ENCODE peak calls at places on chromosomes 6 and 20, in seven cellular contexts. V, Q, M, D, W, U and C are unnamed samples.

GRCh38 chr6:151842816-151843215 is 35.3 kb downstream of the ESR1 start:
- DNase-seq in V (no peak), Q (no peak), M (no peak), D (no peak), W (no peak), U (no peak), C (no peak)

GRCh38 chr6:83853968-83854501 is 875 bp downstream of the RIPPLY2 start:
- DNase-seq in V (no peak), Q (no peak), M (no peak), D (no peak), W (no peak), U (no peak), C (no peak)

GRCh38 chr6:36301781-36302180 is 31.9 kb downstream of the PNPLA1 start:
- DNase-seq in V (no peak), Q (no peak), M (no peak), D (no peak), W (no peak), U (no peak), C (no peak)

GRCh38 chr20:44590980-44591778 is 8.8 kb downstream of the PKIG start:
- DNase-seq in V (no peak), Q (no peak), M (no peak), D (no peak), W (no peak), U (no peak), C (no peak)

GRCh38 chr20:63574156-63574828 is at the start of gene HELZ2:
- DNase-seq in V (peak), Q (no peak), M (peak), D (peak), W (peak), U (peak), C (no peak)

GRCh38 chr20:23118144-23118543 is 32.0 kb upstream of the CD93 start:
- DNase-seq in V (no peak), Q (no peak), M (peak), D (no peak), W (no peak), U (no peak), C (no peak)

GRCh38 chr6:99092461-99092860 is 144.7 kb upstream of the FBXL4 start:
- DNase-seq in V (no peak), Q (no peak), M (no peak), D (no peak), W (no peak), U (no peak), C (no peak)

GRCh38 chr6:73565767-73566485 is 45.1 kb upstream of the EEF1A1 start:
- DNase-seq in V (no peak), Q (no peak), M (no peak), D (peak), W (no peak), U (no peak), C (no peak)

GRCh38 chr6:121434037-121434770 is 1.2 kb upstream of the GJA1 start:
- DNase-seq in V (no peak), Q (no peak), M (no peak), D (no peak), W (no peak), U (no peak), C (no peak)

GRCh38 chr6:84652356-84653026 is 111.9 kb downstream of the TBX18 start:
- DNase-seq in V (peak), Q (no peak), M (no peak), D (peak), W (no peak), U (no peak), C (no peak)

GRCh38 chr6:4928426-4928825 is 75.4 kb downstream of the RPP40 start:
- DNase-seq in V (no peak), Q (no peak), M (no peak), D (peak), W (no peak), U (no peak), C (no peak)

GRCh38 chr6:13375360-13375878 is 47.1 kb upstream of the TBC1D7 start:
- DNase-seq in V (peak), Q (no peak), M (peak), D (no peak), W (peak), U (no peak), C (peak)

GRCh38 chr6:26223677-26224546 is 136.7 kb downstream of the HFE start:
- DNase-seq in V (peak), Q (no peak), M (peak), D (peak), W (peak), U (no peak), C (peak)